ENCODE peak calls at places on chromosomes 12 and 14, in six cellular contexts. Y is neural progenitor cell, A is fibroblast of lung, I is HL-60, S is mesenchymal stem cell, Z is cardiac muscle cell. U is an unnamed sample.

GRCh38 chr14:91580886-91581615 is 70.9 kb upstream of the PPP4R3A start:
- DNase-seq in Y (no peak), A (no peak), I (no peak), S (no peak), Z (no peak), U (no peak)

GRCh38 chr12:77751939-77752338 is 78.8 kb upstream of the NAV3 start:
- DNase-seq in Y (no peak), A (peak; percentile 76), I (no peak), S (peak; percentile 11), Z (no peak), U (peak; percentile 30)

GRCh38 chr12:25829192-25829591 is 129.3 kb upstream of the RASSF8 start:
- DNase-seq in Y (no peak), A (peak; percentile 96), I (no peak), S (peak; percentile 94), Z (no peak), U (peak; percentile 95)

GRCh38 chr14:80862983-80863382 is 78.6 kb downstream of the CEP128 start:
- DNase-seq in Y (no peak), A (peak; percentile 24), I (no peak), S (no peak), Z (no peak), U (no peak)

GRCh38 chr12:132266370-132266769 is 63.0 kb downstream of the GALNT9 start:
- DNase-seq in Y (no peak), A (no peak), I (no peak), S (no peak), Z (no peak), U (no peak)

GRCh38 chr14:105168979-105169507 is 467 bp upstream of the JAG2 start:
- DNase-seq in Y (peak; percentile 76), A (no peak), I (no peak), S (peak; percentile 9), Z (peak; percentile 63), U (no peak)

GRCh38 chr12:127006972-127007371 is 1260.0 kb upstream of the TMEM132C start:
- DNase-seq in Y (no peak), A (no peak), I (no peak), S (no peak), Z (no peak), U (no peak)

GRCh38 chr14:52821805-52822250 is 30.4 kb upstream of the GNPNAT1 start:
- DNase-seq in Y (no peak), A (no peak), I (no peak), S (no peak), Z (no peak), U (no peak)

GRCh38 chr14:84885061-84885460 is 644.9 kb upstream of the FLRT2 start:
- DNase-seq in Y (no peak), A (no peak), I (no peak), S (no peak), Z (no peak), U (no peak)

GRCh38 chr12:132812631-132813305 is 15.9 kb downstream of the GOLGA3 start:
- DNase-seq in Y (no peak), A (peak; percentile 84), I (no peak), S (peak; percentile 92), Z (no peak), U (no peak)

GRCh38 chr14:37890095-37890494 is 294.7 kb downstream of the TTC6 start:
- DNase-seq in Y (no peak), A (no peak), I (no peak), S (no peak), Z (no peak), U (no peak)

GRCh38 chr12:124687695-124688301 is 120.4 kb upstream of the NCOR2 start:
- DNase-seq in Y (peak; percentile 53), A (peak; percentile 39), I (no peak), S (peak; percentile 72), Z (no peak), U (no peak)

GRCh38 chr14:93175492-93175891 is 9.2 kb downstream of the MOAP1 start:
- DNase-seq in Y (no peak), A (no peak), I (no peak), S (no peak), Z (no peak), U (no peak)

GRCh38 chr14:93171366-93171765 is 13.3 kb downstream of the MOAP1 start:
- DNase-seq in Y (no peak), A (no peak), I (no peak), S (peak; percentile 10), Z (no peak), U (no peak)

GRCh38 chr14:93173943-93174395 is 10.7 kb downstream of the MOAP1 start:
- DNase-seq in Y (no peak), A (no peak), I (no peak), S (no peak), Z (no peak), U (no peak)
- H3K27me3 ChIP-seq in Y (no peaks in the 10 kb centered on the region), A (no peaks in the 10 kb centered on the region), I (no peaks in the 10 kb centered on the region), S (no peaks in the 10 kb centered on the region), Z (no peaks in the 10 kb centered on the region), U (no peaks in the 10 kb centered on the region)

GRCh38 chr12:13970803-13971202 is 10.6 kb downstream of the GRIN2B start:
- DNase-seq in Y (no peak), A (no peak), I (no peak), S (no peak), Z (no peak), U (no peak)
- H3K27me3 ChIP-seq in Y (no peaks in the 10 kb centered on the region), A (no peaks in the 10 kb centered on the region), I (no peaks in the 10 kb centered on the region), S (no peaks in the 10 kb centered on the region), Z (peaks cover 8% of the 10 kb centered on the region), U (peaks cover 3% of the 10 kb centered on the region)

DNA sequence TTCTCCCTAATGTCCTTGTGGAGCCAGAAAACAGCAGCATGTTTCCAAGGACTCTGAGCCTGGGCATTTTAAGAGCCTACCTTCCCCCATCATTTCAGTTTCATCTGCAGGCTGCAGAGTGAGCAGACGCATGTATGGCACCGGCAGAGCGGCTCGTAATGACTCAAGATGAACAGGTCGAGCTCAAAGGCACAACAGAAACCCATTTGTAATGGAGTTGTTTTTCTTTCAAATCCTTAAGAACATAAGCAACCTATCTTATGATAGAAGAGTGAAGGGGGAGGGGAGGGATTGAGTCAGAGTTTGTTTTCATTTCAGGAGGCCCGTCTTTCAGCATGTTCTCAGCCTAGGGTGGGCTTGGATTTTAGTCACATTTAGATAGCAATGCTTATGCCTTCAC is 54.9 kb upstream of the CISTR start:
- DNase-seq in Y (no peak), A (peak; percentile 72), I (no peak), S (peak; percentile 70), Z (no peak), U (peak; percentile 61)
- H3K27me3 ChIP-seq in Y (peaks cover 100% of the 10 kb centered on the region), A (peaks cover 37% of the 10 kb centered on the region), I (peaks cover 23% of the 10 kb centered on the region), S (peaks cover 53% of the 10 kb centered on the region), Z (peaks cover 63% of the 10 kb centered on the region), U (no peaks in the 10 kb centered on the region)

DNA sequence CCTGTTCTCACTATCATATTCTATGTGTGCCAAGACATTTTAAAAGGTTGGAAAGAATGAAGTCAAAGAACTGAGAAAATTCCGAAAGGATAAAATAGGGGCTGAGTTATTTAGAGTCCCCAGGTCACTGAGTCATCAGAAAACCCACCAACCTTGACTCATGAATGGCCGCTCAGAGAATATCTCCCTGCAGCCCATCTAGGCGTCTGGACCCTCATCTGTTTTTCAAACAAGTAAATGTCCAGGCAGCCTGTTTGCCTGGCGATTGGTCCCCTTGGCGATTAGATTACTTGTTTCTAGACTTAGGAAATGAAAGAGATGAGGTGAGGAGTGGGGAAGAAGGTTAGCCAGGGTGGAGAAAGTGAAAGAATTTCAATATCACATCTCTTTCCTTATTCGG is 416.1 kb downstream of the BCL11B start:
- DNase-seq in Y (no peak), A (no peak), I (no peak), S (no peak), Z (no peak), U (no peak)
- H3K27me3 ChIP-seq in Y (no peaks in the 10 kb centered on the region), A (no peaks in the 10 kb centered on the region), I (no peaks in the 10 kb centered on the region), S (no peaks in the 10 kb centered on the region), Z (no peaks in the 10 kb centered on the region), U (no peaks in the 10 kb centered on the region)

GRCh38 chr14:60647081-60647836 is 2.0 kb downstream of the SIX1 start:
- DNase-seq in Y (peak; percentile 80), A (peak; percentile 75), I (no peak), S (peak; percentile 48), Z (no peak), U (peak; percentile 81)

GRCh38 chr14:60642790-60643397 is 6.4 kb downstream of the SIX1 start:
- DNase-seq in Y (peak; percentile 50), A (no peak), I (no peak), S (no peak), Z (no peak), U (no peak)

GRCh38 chr14:60643443-60644402 is 5.6 kb downstream of the SIX1 start:
- DNase-seq in Y (peak; percentile 77), A (peak; percentile 75), I (no peak), S (no peak), Z (no peak), U (no peak)

GRCh38 chr14:60646202-60646886 is 2.9 kb downstream of the SIX1 start:
- DNase-seq in Y (peak; percentile 51), A (peak; percentile 56), I (no peak), S (no peak), Z (no peak), U (no peak)

GRCh38 chr14:60645191-60645590 is 4.1 kb downstream of the SIX1 start:
- DNase-seq in Y (no peak), A (no peak), I (no peak), S (no peak), Z (no peak), U (no peak)
- H3K27me3 ChIP-seq in Y (peaks cover 100% of the 10 kb centered on the region), A (peaks cover 51% of the 10 kb centered on the region), I (peaks cover 84% of the 10 kb centered on the region), S (no peaks in the 10 kb centered on the region), Z (peaks cover 100% of the 10 kb centered on the region), U (no peaks in the 10 kb centered on the region)

GRCh38 chr14:65144170-65144569 is 41.9 kb upstream of the MAX start:
- DNase-seq in Y (no peak), A (no peak), I (no peak), S (no peak), Z (no peak), U (no peak)
- H3K27me3 ChIP-seq in Y (no peaks in the 10 kb centered on the region), A (peaks cover 18% of the 10 kb centered on the region), I (no peaks in the 10 kb centered on the region), S (peaks cover 5% of the 10 kb centered on the region), Z (no peaks in the 10 kb centered on the region), U (no peaks in the 10 kb centered on the region)

GRCh38 chr12:117105902-117106301 is 6.7 kb upstream of the TESC start:
- DNase-seq in Y (no peak), A (no peak), I (no peak), S (no peak), Z (no peak), U (no peak)
- H3K27me3 ChIP-seq in Y (no peaks in the 10 kb centered on the region), A (peaks cover 13% of the 10 kb centered on the region), I (no peaks in the 10 kb centered on the region), S (peaks cover 51% of the 10 kb centered on the region), Z (no peaks in the 10 kb centered on the region), U (peaks cover 9% of the 10 kb centered on the region)

DNA sequence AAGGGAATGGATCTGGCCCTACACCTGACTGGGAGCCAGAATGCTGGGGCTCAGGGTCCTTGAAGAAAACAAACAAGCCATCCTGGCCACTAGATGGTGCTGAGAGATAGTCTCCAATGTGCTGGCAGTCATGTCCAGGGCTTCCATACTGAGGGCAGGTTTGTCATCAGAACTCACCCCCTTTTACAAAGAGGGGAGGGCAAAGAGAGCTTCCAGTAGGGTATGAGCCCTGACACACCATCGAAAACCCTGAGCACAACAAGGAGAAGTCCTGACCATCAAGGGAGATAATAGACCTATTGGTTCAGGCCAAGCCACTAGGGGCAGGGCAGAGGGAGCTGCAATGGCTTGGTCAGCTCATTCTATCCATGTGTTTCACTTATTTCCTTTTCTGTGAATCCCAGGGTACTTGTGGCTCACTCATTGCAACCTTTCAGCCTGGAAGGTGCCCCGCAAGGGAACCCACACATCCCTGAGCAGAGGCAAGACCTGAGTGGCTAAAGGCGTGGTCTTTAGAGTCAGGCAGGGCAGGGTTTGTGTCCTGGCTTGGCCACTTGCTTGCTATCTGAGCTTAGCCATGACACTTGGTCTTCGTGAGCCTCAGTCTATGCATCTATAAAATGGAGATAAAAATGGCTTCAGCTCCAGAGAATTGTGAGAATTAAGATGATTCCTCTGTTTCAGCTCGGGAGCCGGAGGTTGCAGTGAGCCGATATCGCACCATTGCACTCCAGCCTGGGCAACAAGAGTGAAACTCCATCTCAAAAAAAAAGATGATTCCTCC is 6.2 kb upstream of the PLEKHH1 start:
- DNase-seq in Y (peak; percentile 68), A (peak; percentile 53), I (no peak), S (peak; percentile 60), Z (peak; percentile 53), U (peak; percentile 8)
- H3K27me3 ChIP-seq in Y (peaks cover 13% of the 10 kb centered on the region), A (peaks cover 18% of the 10 kb centered on the region), I (no peaks in the 10 kb centered on the region), S (peaks cover 34% of the 10 kb centered on the region), Z (peaks cover 22% of the 10 kb centered on the region), U (no peaks in the 10 kb centered on the region)

U was measured in MG63.